ENCODE peak calls at places on chromosomes 11 and 22, in eight cellular contexts. One of them, this sample, is unnamed.
A peak's percentile ranks its signal among the peaks of the same experiment; 100 is the strongest.

GRCh38 chr11:105100976-105101630 is 38.5 kb downstream of the CARD18 start:
- DNase-seq in upper lobe of left lung: no peak
- DNase-seq in transverse colon: no peak
- DNase-seq in HCT116: no peak
- DNase-seq in HL-60: peak; percentile 4
- DNase-seq in esophagus muscularis mucosa: no peak
- DNase-seq in Panc1: no peak
- DNase-seq in endothelial cell of umbilical vein: no peak
- DNase-seq in this sample: no peak

GRCh38 chr11:14642873-14643696 is 519 bp upstream of the PDE3B start:
- DNase-seq in upper lobe of left lung: peak; percentile 96
- DNase-seq in transverse colon: peak; percentile 15
- DNase-seq in HCT116: no peak
- DNase-seq in HL-60: no peak
- DNase-seq in esophagus muscularis mucosa: no peak
- DNase-seq in Panc1: no peak
- DNase-seq in endothelial cell of umbilical vein: no peak
- DNase-seq in this sample: no peak

GRCh38 chr11:126586303-126586627 is 230.8 kb downstream of the ST3GAL4 start:
- DNase-seq in upper lobe of left lung: no peak
- DNase-seq in transverse colon: no peak
- DNase-seq in HCT116: no peak
- DNase-seq in HL-60: no peak
- DNase-seq in esophagus muscularis mucosa: no peak
- DNase-seq in Panc1: no peak
- DNase-seq in endothelial cell of umbilical vein: no peak
- DNase-seq in this sample: no peak

GRCh38 chr11:76380161-76380976 is 563 bp downstream of the THAP12 start:
- DNase-seq in upper lobe of left lung: peak; percentile 91
- DNase-seq in transverse colon: peak; percentile 23
- DNase-seq in HCT116: no peak
- DNase-seq in HL-60: peak; percentile 15
- DNase-seq in esophagus muscularis mucosa: no peak
- DNase-seq in Panc1: no peak
- DNase-seq in endothelial cell of umbilical vein: peak; percentile 28
- DNase-seq in this sample: no peak

GRCh38 chr22:17980638-17981051 is 43.7 kb downstream of the MICAL3 start:
- DNase-seq in upper lobe of left lung: peak; percentile 83
- DNase-seq in transverse colon: peak; percentile 81
- DNase-seq in HCT116: no peak
- DNase-seq in HL-60: peak; percentile 79
- DNase-seq in esophagus muscularis mucosa: no peak
- DNase-seq in Panc1: no peak
- DNase-seq in endothelial cell of umbilical vein: peak; percentile 58
- DNase-seq in this sample: no peak

GRCh38 chr11:128501576-128502549 is 85.5 kb downstream of the ETS1 start:
- DNase-seq in upper lobe of left lung: no peak
- DNase-seq in transverse colon: no peak
- DNase-seq in HCT116: no peak
- DNase-seq in HL-60: no peak
- DNase-seq in esophagus muscularis mucosa: no peak
- DNase-seq in Panc1: no peak
- DNase-seq in endothelial cell of umbilical vein: peak; percentile 97
- DNase-seq in this sample: no peak

GRCh38 chr22:23278883-23279675 is 98.8 kb downstream of the BCR start:
- DNase-seq in upper lobe of left lung: no peak
- DNase-seq in transverse colon: peak; percentile 81
- DNase-seq in HCT116: no peak
- DNase-seq in HL-60: no peak
- DNase-seq in esophagus muscularis mucosa: no peak
- DNase-seq in Panc1: no peak
- DNase-seq in endothelial cell of umbilical vein: peak; percentile 20
- DNase-seq in this sample: peak; percentile 96

GRCh38 chr22:50473855-50474671 is 772 bp downstream of the SBF1 start:
- DNase-seq in upper lobe of left lung: peak; percentile 91
- DNase-seq in transverse colon: peak; percentile 44
- DNase-seq in HCT116: no peak
- DNase-seq in HL-60: peak; percentile 12
- DNase-seq in esophagus muscularis mucosa: no peak
- DNase-seq in Panc1: no peak
- DNase-seq in endothelial cell of umbilical vein: peak; percentile 47
- DNase-seq in this sample: no peak

GRCh38 chr11:12449961-12450715 is 72.8 kb downstream of the PARVA start:
- DNase-seq in upper lobe of left lung: no peak
- DNase-seq in transverse colon: no peak
- DNase-seq in HCT116: peak; percentile 6
- DNase-seq in HL-60: no peak
- DNase-seq in esophagus muscularis mucosa: no peak
- DNase-seq in Panc1: no peak
- DNase-seq in endothelial cell of umbilical vein: no peak
- DNase-seq in this sample: no peak

GRCh38 chr22:20205964-20206708 is 55.3 kb upstream of the CCDC188 start:
- DNase-seq in upper lobe of left lung: no peak
- DNase-seq in transverse colon: peak; percentile 78
- DNase-seq in HCT116: peak; percentile 75
- DNase-seq in HL-60: peak; percentile 80
- DNase-seq in esophagus muscularis mucosa: no peak
- DNase-seq in Panc1: peak; percentile 5
- DNase-seq in endothelial cell of umbilical vein: peak; percentile 71
- DNase-seq in this sample: no peak

GRCh38 chr11:100574894-100575769 is 112.0 kb upstream of the ARHGAP42 start:
- DNase-seq in upper lobe of left lung: no peak
- DNase-seq in transverse colon: no peak
- DNase-seq in HCT116: peak; percentile 13
- DNase-seq in HL-60: no peak
- DNase-seq in esophagus muscularis mucosa: no peak
- DNase-seq in Panc1: no peak
- DNase-seq in endothelial cell of umbilical vein: peak; percentile 59
- DNase-seq in this sample: no peak

GRCh38 chr11:3205261-3206127 is 13.1 kb downstream of the MRGPRG start:
- DNase-seq in upper lobe of left lung: no peak
- DNase-seq in transverse colon: no peak
- DNase-seq in HCT116: no peak
- DNase-seq in HL-60: no peak
- DNase-seq in esophagus muscularis mucosa: no peak
- DNase-seq in Panc1: no peak
- DNase-seq in endothelial cell of umbilical vein: no peak
- DNase-seq in this sample: no peak

GRCh38 chr22:32533265-32534068 is 58.9 kb downstream of the FBXO7 start:
- DNase-seq in upper lobe of left lung: no peak
- DNase-seq in transverse colon: no peak
- DNase-seq in HCT116: no peak
- DNase-seq in HL-60: no peak
- DNase-seq in esophagus muscularis mucosa: no peak
- DNase-seq in Panc1: no peak
- DNase-seq in endothelial cell of umbilical vein: no peak
- DNase-seq in this sample: no peak

GRCh38 chr22:32531228-32531627 is 56.6 kb downstream of the FBXO7 start:
- DNase-seq in upper lobe of left lung: no peak
- DNase-seq in transverse colon: no peak
- DNase-seq in HCT116: no peak
- DNase-seq in HL-60: no peak
- DNase-seq in esophagus muscularis mucosa: no peak
- DNase-seq in Panc1: no peak
- DNase-seq in endothelial cell of umbilical vein: no peak
- DNase-seq in this sample: no peak

GRCh38 chr22:32532819-32533128 is 58.2 kb downstream of the FBXO7 start:
- DNase-seq in upper lobe of left lung: no peak
- DNase-seq in transverse colon: no peak
- DNase-seq in HCT116: no peak
- DNase-seq in HL-60: no peak
- DNase-seq in esophagus muscularis mucosa: no peak
- DNase-seq in Panc1: no peak
- DNase-seq in endothelial cell of umbilical vein: no peak
- DNase-seq in this sample: peak; percentile 83

GRCh38 chr22:32534252-32535215 is 59.9 kb downstream of the FBXO7 start:
- DNase-seq in upper lobe of left lung: no peak
- DNase-seq in transverse colon: peak; percentile 39
- DNase-seq in HCT116: no peak
- DNase-seq in HL-60: no peak
- DNase-seq in esophagus muscularis mucosa: no peak
- DNase-seq in Panc1: no peak
- DNase-seq in endothelial cell of umbilical vein: no peak
- DNase-seq in this sample: no peak

GRCh38 chr22:32531955-32532818 is 57.6 kb downstream of the FBXO7 start:
- DNase-seq in upper lobe of left lung: peak; percentile 87
- DNase-seq in transverse colon: peak; percentile 51
- DNase-seq in HCT116: no peak
- DNase-seq in HL-60: no peak
- DNase-seq in esophagus muscularis mucosa: no peak
- DNase-seq in Panc1: no peak
- DNase-seq in endothelial cell of umbilical vein: peak; percentile 8
- DNase-seq in this sample: no peak
- TF ChIP-seq POLR2AphosphoS5 in upper lobe of left lung: peak; percentile 85
- TF ChIP-seq POLR2AphosphoS5 in transverse colon: peak; percentile 48
- TF ChIP-seq POLR2AphosphoS5 in HCT116: no peak
- TF ChIP-seq POLR2AphosphoS5 in HL-60: no peak
- TF ChIP-seq POLR2AphosphoS5 in esophagus muscularis mucosa: peak; percentile 83
- TF ChIP-seq POLR2AphosphoS5 in Panc1: no peak
- TF ChIP-seq POLR2AphosphoS5 in endothelial cell of umbilical vein: no peak
- TF ChIP-seq POLR2AphosphoS5 in this sample: peak; percentile 90

DNA sequence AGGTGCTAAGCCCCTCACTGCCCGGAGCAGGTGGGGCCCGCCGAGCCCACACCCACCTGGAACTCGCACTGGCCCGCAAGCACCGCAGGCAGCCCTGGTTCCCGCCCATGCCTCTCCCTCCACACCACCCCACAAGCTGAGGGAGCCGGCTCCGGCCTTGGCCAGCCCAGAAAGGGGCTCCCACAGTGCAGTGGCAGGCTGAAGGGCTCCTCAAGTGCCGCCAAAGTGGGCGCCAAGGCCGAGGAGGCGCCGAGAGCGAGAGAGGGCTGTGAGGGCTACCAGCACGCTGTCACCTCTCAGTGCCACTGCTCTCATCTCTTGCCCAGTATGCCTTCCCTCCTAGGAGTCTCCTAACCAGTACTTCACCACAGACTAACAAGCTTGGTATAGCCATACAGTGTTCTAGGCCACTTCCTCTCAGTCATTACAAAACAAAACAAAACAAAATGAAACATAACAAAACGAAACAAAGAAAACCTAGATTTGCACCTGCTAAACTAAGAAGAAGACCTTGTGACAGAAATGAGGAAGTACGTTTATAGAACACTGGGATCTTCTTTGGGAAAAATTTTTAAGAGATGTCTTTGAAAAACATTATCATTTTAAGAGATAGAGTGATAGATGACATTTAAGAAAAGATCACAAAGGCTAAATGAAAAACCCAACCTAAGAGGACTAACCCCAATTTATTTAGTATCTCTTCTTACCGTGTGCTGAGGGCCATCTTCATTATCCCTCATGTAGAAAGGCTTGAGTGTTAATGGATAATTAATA is 47.7 kb upstream of the GAB2 start:
- DNase-seq in upper lobe of left lung: peak; percentile 82
- DNase-seq in transverse colon: peak; percentile 35
- DNase-seq in HCT116: no peak
- DNase-seq in HL-60: peak; percentile 34
- DNase-seq in esophagus muscularis mucosa: no peak
- DNase-seq in Panc1: no peak
- DNase-seq in endothelial cell of umbilical vein: no peak
- DNase-seq in this sample: no peak
- H3K4me3 ChIP-seq in upper lobe of left lung: no peak overlapping the region
- H3K4me3 ChIP-seq in transverse colon: no peak overlapping the region
- H3K4me3 ChIP-seq in HCT116: no peak overlapping the region
- H3K4me3 ChIP-seq in HL-60: no peak overlapping the region
- H3K4me3 ChIP-seq in esophagus muscularis mucosa: no peak overlapping the region
- H3K4me3 ChIP-seq in Panc1: no peak overlapping the region
- H3K4me3 ChIP-seq in endothelial cell of umbilical vein: no peak overlapping the region
- H3K4me3 ChIP-seq in this sample: no peak overlapping the region

GRCh38 chr11:70918242-70918641 is 334.1 kb downstream of the SHANK2 start:
- DNase-seq in upper lobe of left lung: no peak
- DNase-seq in transverse colon: no peak
- DNase-seq in HCT116: no peak
- DNase-seq in HL-60: no peak
- DNase-seq in esophagus muscularis mucosa: no peak
- DNase-seq in Panc1: no peak
- DNase-seq in endothelial cell of umbilical vein: no peak
- DNase-seq in this sample: no peak
- TF ChIP-seq CTCF in upper lobe of left lung: no peak
- TF ChIP-seq CTCF in transverse colon: no peak
- TF ChIP-seq CTCF in HCT116: no peak
- TF ChIP-seq CTCF in HL-60: no peak
- TF ChIP-seq CTCF in esophagus muscularis mucosa: no peak
- TF ChIP-seq CTCF in Panc1: no peak
- TF ChIP-seq CTCF in endothelial cell of umbilical vein: no peak
- TF ChIP-seq CTCF in this sample: no peak

GRCh38 chr22:38305481-38306448 is 11.5 kb downstream of the CSNK1E start:
- DNase-seq in upper lobe of left lung: no peak
- DNase-seq in transverse colon: peak; percentile 64
- DNase-seq in HCT116: no peak
- DNase-seq in HL-60: no peak
- DNase-seq in esophagus muscularis mucosa: no peak
- DNase-seq in Panc1: no peak
- DNase-seq in endothelial cell of umbilical vein: peak; percentile 67
- DNase-seq in this sample: no peak

GRCh38 chr22:38311331-38311635 is 6.0 kb downstream of the CSNK1E start:
- DNase-seq in upper lobe of left lung: no peak
- DNase-seq in transverse colon: no peak
- DNase-seq in HCT116: no peak
- DNase-seq in HL-60: no peak
- DNase-seq in esophagus muscularis mucosa: no peak
- DNase-seq in Panc1: no peak
- DNase-seq in endothelial cell of umbilical vein: no peak
- DNase-seq in this sample: no peak

GRCh38 chr22:38309614-38310517 is 7.4 kb downstream of the CSNK1E start:
- DNase-seq in upper lobe of left lung: no peak
- DNase-seq in transverse colon: no peak
- DNase-seq in HCT116: no peak
- DNase-seq in HL-60: no peak
- DNase-seq in esophagus muscularis mucosa: no peak
- DNase-seq in Panc1: no peak
- DNase-seq in endothelial cell of umbilical vein: no peak
- DNase-seq in this sample: no peak

GRCh38 chr22:38310518-38311330 is 6.5 kb downstream of the CSNK1E start:
- DNase-seq in upper lobe of left lung: no peak
- DNase-seq in transverse colon: no peak
- DNase-seq in HCT116: no peak
- DNase-seq in HL-60: no peak
- DNase-seq in esophagus muscularis mucosa: no peak
- DNase-seq in Panc1: no peak
- DNase-seq in endothelial cell of umbilical vein: no peak
- DNase-seq in this sample: no peak

GRCh38 chr22:38308791-38309498 is 8.3 kb downstream of the CSNK1E start:
- DNase-seq in upper lobe of left lung: no peak
- DNase-seq in transverse colon: no peak
- DNase-seq in HCT116: no peak
- DNase-seq in HL-60: no peak
- DNase-seq in esophagus muscularis mucosa: no peak
- DNase-seq in Panc1: no peak
- DNase-seq in endothelial cell of umbilical vein: no peak
- DNase-seq in this sample: no peak
- TF ChIP-seq POLR2AphosphoS5 in upper lobe of left lung: no peak
- TF ChIP-seq POLR2AphosphoS5 in transverse colon: no peak
- TF ChIP-seq POLR2AphosphoS5 in HCT116: no peak
- TF ChIP-seq POLR2AphosphoS5 in HL-60: no peak
- TF ChIP-seq POLR2AphosphoS5 in esophagus muscularis mucosa: no peak
- TF ChIP-seq POLR2AphosphoS5 in Panc1: no peak
- TF ChIP-seq POLR2AphosphoS5 in endothelial cell of umbilical vein: no peak
- TF ChIP-seq POLR2AphosphoS5 in this sample: no peak

This sample was measured in breast epithelium.